ENCODE peak calls at places on chromosomes 13 and 19, in five cellular contexts. One of them, this sample, is unnamed.

GRCh38 chr13:112852392-112852791 is 116.6 kb upstream of the MCF2L start:
- DNase-seq in lung microvascular endothelial cell: no peak
- DNase-seq in NCI-H1092 treated with DMSO at 0.1 percent for 48 hours: no peak
- DNase-seq in T follicular helper cell: no peak
- DNase-seq in activated CD4-positive, alpha-beta T cell treated with anti-CD3 and anti-CD28 coated beads for 4 hours: no peak
- DNase-seq in this sample: no peak

GRCh38 chr13:66574606-66575005 is 655.5 kb downstream of the PCDH9 start:
- DNase-seq in lung microvascular endothelial cell: no peak
- DNase-seq in NCI-H1092 treated with DMSO at 0.1 percent for 48 hours: no peak
- DNase-seq in T follicular helper cell: no peak
- DNase-seq in activated CD4-positive, alpha-beta T cell treated with anti-CD3 and anti-CD28 coated beads for 4 hours: no peak
- DNase-seq in this sample: no peak

GRCh38 chr13:50136678-50137077 is 121.4 kb downstream of the KCNRG start:
- DNase-seq in lung microvascular endothelial cell: no peak
- DNase-seq in NCI-H1092 treated with DMSO at 0.1 percent for 48 hours: no peak
- DNase-seq in T follicular helper cell: no peak
- DNase-seq in activated CD4-positive, alpha-beta T cell treated with anti-CD3 and anti-CD28 coated beads for 4 hours: no peak
- DNase-seq in this sample: no peak

GRCh38 chr13:21348771-21349170 is 110.3 kb downstream of the ZDHHC20 start:
- DNase-seq in lung microvascular endothelial cell: no peak
- DNase-seq in NCI-H1092 treated with DMSO at 0.1 percent for 48 hours: no peak
- DNase-seq in T follicular helper cell: no peak
- DNase-seq in activated CD4-positive, alpha-beta T cell treated with anti-CD3 and anti-CD28 coated beads for 4 hours: no peak
- DNase-seq in this sample: no peak

GRCh38 chr13:112941349-112941748 is 27.7 kb upstream of the MCF2L start:
- DNase-seq in lung microvascular endothelial cell: no peak
- DNase-seq in NCI-H1092 treated with DMSO at 0.1 percent for 48 hours: no peak
- DNase-seq in T follicular helper cell: no peak
- DNase-seq in activated CD4-positive, alpha-beta T cell treated with anti-CD3 and anti-CD28 coated beads for 4 hours: no peak
- DNase-seq in this sample: no peak

GRCh38 chr19:14116918-14117578 is 514 bp downstream of the PRKACA start:
- DNase-seq in lung microvascular endothelial cell: no peak
- DNase-seq in NCI-H1092 treated with DMSO at 0.1 percent for 48 hours: no peak
- DNase-seq in T follicular helper cell: no peak
- DNase-seq in activated CD4-positive, alpha-beta T cell treated with anti-CD3 and anti-CD28 coated beads for 4 hours: no peak
- DNase-seq in this sample: no peak

GRCh38 chr13:97256343-97256783 is 34.2 kb downstream of the MBNL2 start:
- DNase-seq in lung microvascular endothelial cell: peak
- DNase-seq in NCI-H1092 treated with DMSO at 0.1 percent for 48 hours: no peak
- DNase-seq in T follicular helper cell: no peak
- DNase-seq in activated CD4-positive, alpha-beta T cell treated with anti-CD3 and anti-CD28 coated beads for 4 hours: no peak
- DNase-seq in this sample: no peak

GRCh38 chr13:112998506-112999280 is 29.7 kb downstream of the MCF2L start:
- DNase-seq in lung microvascular endothelial cell: no peak
- DNase-seq in NCI-H1092 treated with DMSO at 0.1 percent for 48 hours: no peak
- DNase-seq in T follicular helper cell: no peak
- DNase-seq in activated CD4-positive, alpha-beta T cell treated with anti-CD3 and anti-CD28 coated beads for 4 hours: no peak
- DNase-seq in this sample: no peak

GRCh38 chr13:45396548-45397095 is 21.6 kb downstream of the SLC25A30 start:
- DNase-seq in lung microvascular endothelial cell: peak
- DNase-seq in NCI-H1092 treated with DMSO at 0.1 percent for 48 hours: no peak
- DNase-seq in T follicular helper cell: no peak
- DNase-seq in activated CD4-positive, alpha-beta T cell treated with anti-CD3 and anti-CD28 coated beads for 4 hours: no peak
- DNase-seq in this sample: no peak

GRCh38 chr19:5035817-5036732 is 67.2 kb downstream of the KDM4B start:
- DNase-seq in lung microvascular endothelial cell: no peak
- DNase-seq in NCI-H1092 treated with DMSO at 0.1 percent for 48 hours: peak
- DNase-seq in T follicular helper cell: no peak
- DNase-seq in activated CD4-positive, alpha-beta T cell treated with anti-CD3 and anti-CD28 coated beads for 4 hours: no peak
- DNase-seq in this sample: no peak

GRCh38 chr19:10288662-10289166 is 1.0 kb upstream of the ICAM5 start:
- DNase-seq in lung microvascular endothelial cell: peak
- DNase-seq in NCI-H1092 treated with DMSO at 0.1 percent for 48 hours: peak
- DNase-seq in T follicular helper cell: no peak
- DNase-seq in activated CD4-positive, alpha-beta T cell treated with anti-CD3 and anti-CD28 coated beads for 4 hours: peak
- DNase-seq in this sample: no peak

GRCh38 chr19:32324631-32325215 is 20.7 kb upstream of the ZNF507 start:
- DNase-seq in lung microvascular endothelial cell: peak
- DNase-seq in NCI-H1092 treated with DMSO at 0.1 percent for 48 hours: peak
- DNase-seq in T follicular helper cell: no peak
- DNase-seq in activated CD4-positive, alpha-beta T cell treated with anti-CD3 and anti-CD28 coated beads for 4 hours: no peak
- DNase-seq in this sample: no peak

GRCh38 chr19:46376241-46377153 is 29.6 kb downstream of the PPP5C start:
- DNase-seq in lung microvascular endothelial cell: no peak
- DNase-seq in NCI-H1092 treated with DMSO at 0.1 percent for 48 hours: no peak
- DNase-seq in T follicular helper cell: no peak
- DNase-seq in activated CD4-positive, alpha-beta T cell treated with anti-CD3 and anti-CD28 coated beads for 4 hours: no peak
- DNase-seq in this sample: no peak

GRCh38 chr13:98466634-98467236 is 110.2 kb downstream of the STK24 start:
- DNase-seq in lung microvascular endothelial cell: peak
- DNase-seq in NCI-H1092 treated with DMSO at 0.1 percent for 48 hours: peak
- DNase-seq in T follicular helper cell: no peak
- DNase-seq in activated CD4-positive, alpha-beta T cell treated with anti-CD3 and anti-CD28 coated beads for 4 hours: no peak
- DNase-seq in this sample: peak

GRCh38 chr19:2337329-2337707 is 8.8 kb downstream of the SPPL2B start:
- DNase-seq in lung microvascular endothelial cell: peak
- DNase-seq in NCI-H1092 treated with DMSO at 0.1 percent for 48 hours: no peak
- DNase-seq in T follicular helper cell: no peak
- DNase-seq in activated CD4-positive, alpha-beta T cell treated with anti-CD3 and anti-CD28 coated beads for 4 hours: no peak
- DNase-seq in this sample: no peak

GRCh38 chr19:662207-662961 is 630 bp downstream of the RNF126 start:
- DNase-seq in lung microvascular endothelial cell: peak
- DNase-seq in NCI-H1092 treated with DMSO at 0.1 percent for 48 hours: no peak
- DNase-seq in T follicular helper cell: peak
- DNase-seq in activated CD4-positive, alpha-beta T cell treated with anti-CD3 and anti-CD28 coated beads for 4 hours: peak
- DNase-seq in this sample: peak

GRCh38 chr13:21849323-21849722 is 178.4 kb downstream of the FGF9 start:
- DNase-seq in lung microvascular endothelial cell: no peak
- DNase-seq in NCI-H1092 treated with DMSO at 0.1 percent for 48 hours: peak
- DNase-seq in T follicular helper cell: no peak
- DNase-seq in activated CD4-positive, alpha-beta T cell treated with anti-CD3 and anti-CD28 coated beads for 4 hours: no peak
- DNase-seq in this sample: no peak

GRCh38 chr19:32817913-32818476 is 51.6 kb downstream of the SLC7A9 start:
- DNase-seq in lung microvascular endothelial cell: no peak
- DNase-seq in NCI-H1092 treated with DMSO at 0.1 percent for 48 hours: no peak
- DNase-seq in T follicular helper cell: no peak
- DNase-seq in activated CD4-positive, alpha-beta T cell treated with anti-CD3 and anti-CD28 coated beads for 4 hours: no peak
- DNase-seq in this sample: no peak

GRCh38 chr13:49292742-49293498 is 45.2 kb downstream of the CDADC1 start:
- DNase-seq in lung microvascular endothelial cell: peak
- DNase-seq in NCI-H1092 treated with DMSO at 0.1 percent for 48 hours: peak
- DNase-seq in T follicular helper cell: no peak
- DNase-seq in activated CD4-positive, alpha-beta T cell treated with anti-CD3 and anti-CD28 coated beads for 4 hours: no peak
- DNase-seq in this sample: no peak

GRCh38 chr13:39107484-39108040 is 69.3 kb downstream of the NHLRC3 start:
- DNase-seq in lung microvascular endothelial cell: no peak
- DNase-seq in NCI-H1092 treated with DMSO at 0.1 percent for 48 hours: peak
- DNase-seq in T follicular helper cell: no peak
- DNase-seq in activated CD4-positive, alpha-beta T cell treated with anti-CD3 and anti-CD28 coated beads for 4 hours: no peak
- DNase-seq in this sample: no peak

GRCh38 chr13:68368922-68369321 is 1138.8 kb upstream of the PCDH9 start:
- DNase-seq in lung microvascular endothelial cell: no peak
- DNase-seq in NCI-H1092 treated with DMSO at 0.1 percent for 48 hours: no peak
- DNase-seq in T follicular helper cell: no peak
- DNase-seq in activated CD4-positive, alpha-beta T cell treated with anti-CD3 and anti-CD28 coated beads for 4 hours: no peak
- DNase-seq in this sample: no peak

GRCh38 chr13:78680064-78680463 is 21.1 kb upstream of the OBI1 start:
- DNase-seq in lung microvascular endothelial cell: no peak
- DNase-seq in NCI-H1092 treated with DMSO at 0.1 percent for 48 hours: peak
- DNase-seq in T follicular helper cell: no peak
- DNase-seq in activated CD4-positive, alpha-beta T cell treated with anti-CD3 and anti-CD28 coated beads for 4 hours: no peak
- DNase-seq in this sample: no peak

GRCh38 chr13:42011601-42012401 is 36.6 kb upstream of the DGKH start:
- DNase-seq in lung microvascular endothelial cell: peak
- DNase-seq in NCI-H1092 treated with DMSO at 0.1 percent for 48 hours: no peak
- DNase-seq in T follicular helper cell: no peak
- DNase-seq in activated CD4-positive, alpha-beta T cell treated with anti-CD3 and anti-CD28 coated beads for 4 hours: no peak
- DNase-seq in this sample: no peak

GRCh38 chr19:7226749-7227148 is 67.5 kb downstream of the INSR start:
- DNase-seq in lung microvascular endothelial cell: no peak
- DNase-seq in NCI-H1092 treated with DMSO at 0.1 percent for 48 hours: no peak
- DNase-seq in T follicular helper cell: no peak
- DNase-seq in activated CD4-positive, alpha-beta T cell treated with anti-CD3 and anti-CD28 coated beads for 4 hours: no peak
- DNase-seq in this sample: no peak

GRCh38 chr13:90713436-90714133 is 633.9 kb upstream of the MIR17HG start:
- DNase-seq in lung microvascular endothelial cell: no peak
- DNase-seq in NCI-H1092 treated with DMSO at 0.1 percent for 48 hours: no peak
- DNase-seq in T follicular helper cell: no peak
- DNase-seq in activated CD4-positive, alpha-beta T cell treated with anti-CD3 and anti-CD28 coated beads for 4 hours: no peak
- DNase-seq in this sample: no peak

GRCh38 chr13:51177188-51177587 is 45.0 kb upstream of the FAM124A start:
- DNase-seq in lung microvascular endothelial cell: no peak
- DNase-seq in NCI-H1092 treated with DMSO at 0.1 percent for 48 hours: no peak
- DNase-seq in T follicular helper cell: no peak
- DNase-seq in activated CD4-positive, alpha-beta T cell treated with anti-CD3 and anti-CD28 coated beads for 4 hours: no peak
- DNase-seq in this sample: no peak

GRCh38 chr19:30376272-30376671 is 4.1 kb downstream of the ZNF536 start:
- DNase-seq in lung microvascular endothelial cell: no peak
- DNase-seq in NCI-H1092 treated with DMSO at 0.1 percent for 48 hours: no peak
- DNase-seq in T follicular helper cell: no peak
- DNase-seq in activated CD4-positive, alpha-beta T cell treated with anti-CD3 and anti-CD28 coated beads for 4 hours: no peak
- DNase-seq in this sample: no peak